ENCODE peak calls at places on chromosomes 16 and 17, in seven cellular contexts. N is neuronal stem cell, M is mesenchymal stem cell, G is trophoblast cell, U is mesendoderm, I is H9, E is H1. T is an unnamed sample.

GRCh38 chr17:57253307-57254065 is 2.8 kb upstream of the MSI2 start:
- DNase-seq in N (no peak), M (no peak), G (peak), U (no peak), I (no peak), E (peak), T (no peak)

GRCh38 chr17:64022631-64023063 is 2.2 kb upstream of the ICAM2 start:
- DNase-seq in N (no peak), M (no peak), G (no peak), U (no peak), I (no peak), E (peak), T (no peak)

GRCh38 chr17:38636054-38636453 is 30.3 kb upstream of the SRCIN1 start:
- DNase-seq in N (no peak), M (no peak), G (peak), U (peak), I (peak), E (peak), T (no peak)

GRCh38 chr16:86211800-86212199 is 298.5 kb upstream of the FOXF1 start:
- DNase-seq in N (no peak), M (no peak), G (no peak), U (no peak), I (no peak), E (no peak), T (no peak)

GRCh38 chr16:86812363-86812970 is 234.1 kb downstream of the FOXL1 start:
- DNase-seq in N (no peak), M (no peak), G (no peak), U (no peak), I (no peak), E (no peak), T (no peak)

GRCh38 chr16:20660325-20660724 is 37.2 kb downstream of the ACSM1 start:
- DNase-seq in N (no peak), M (no peak), G (no peak), U (no peak), I (no peak), E (no peak), T (no peak)

GRCh38 chr16:4415538-4416199 is 727 bp downstream of the CORO7 start:
- DNase-seq in N (no peak), M (no peak), G (peak), U (peak), I (peak), E (peak), T (no peak)

GRCh38 chr16:80503144-80503543 is 37.6 kb upstream of the DYNLRB2 start:
- DNase-seq in N (no peak), M (no peak), G (no peak), U (no peak), I (no peak), E (no peak), T (no peak)

GRCh38 chr17:10265100-10265810 is 66.8 kb upstream of the GAS7 start:
- DNase-seq in N (no peak), M (peak), G (no peak), U (no peak), I (no peak), E (no peak), T (peak)

GRCh38 chr16:48617104-48617503 is 7.1 kb upstream of the N4BP1 start:
- DNase-seq in N (no peak), M (no peak), G (no peak), U (no peak), I (no peak), E (no peak), T (no peak)

GRCh38 chr17:10290046-10290445 is 82.8 kb downstream of the MYH13 start:
- DNase-seq in N (no peak), M (no peak), G (peak), U (no peak), I (no peak), E (no peak), T (no peak)

GRCh38 chr17:82528484-82529265 is 9.1 kb downstream of the FOXK2 start:
- DNase-seq in N (no peak), M (peak), G (peak), U (no peak), I (peak), E (no peak), T (peak)

GRCh38 chr17:57356722-57357391 is 100.5 kb downstream of the MSI2 start:
- DNase-seq in N (peak), M (no peak), G (no peak), U (no peak), I (no peak), E (no peak), T (no peak)

GRCh38 chr17:44820631-44821196 is 9.4 kb downstream of the GJC1 start:
- DNase-seq in N (no peak), M (peak), G (peak), U (peak), I (no peak), E (no peak), T (peak)

GRCh38 chr17:58006563-58006923 is 503 bp downstream of the SRSF1 start:
- DNase-seq in N (no peak), M (peak), G (peak), U (peak), I (peak), E (peak), T (peak)

GRCh38 chr16:10323528-10323869 is 62.4 kb upstream of the ATF7IP2 start:
- DNase-seq in N (no peak), M (no peak), G (no peak), U (no peak), I (no peak), E (no peak), T (no peak)

DNA sequence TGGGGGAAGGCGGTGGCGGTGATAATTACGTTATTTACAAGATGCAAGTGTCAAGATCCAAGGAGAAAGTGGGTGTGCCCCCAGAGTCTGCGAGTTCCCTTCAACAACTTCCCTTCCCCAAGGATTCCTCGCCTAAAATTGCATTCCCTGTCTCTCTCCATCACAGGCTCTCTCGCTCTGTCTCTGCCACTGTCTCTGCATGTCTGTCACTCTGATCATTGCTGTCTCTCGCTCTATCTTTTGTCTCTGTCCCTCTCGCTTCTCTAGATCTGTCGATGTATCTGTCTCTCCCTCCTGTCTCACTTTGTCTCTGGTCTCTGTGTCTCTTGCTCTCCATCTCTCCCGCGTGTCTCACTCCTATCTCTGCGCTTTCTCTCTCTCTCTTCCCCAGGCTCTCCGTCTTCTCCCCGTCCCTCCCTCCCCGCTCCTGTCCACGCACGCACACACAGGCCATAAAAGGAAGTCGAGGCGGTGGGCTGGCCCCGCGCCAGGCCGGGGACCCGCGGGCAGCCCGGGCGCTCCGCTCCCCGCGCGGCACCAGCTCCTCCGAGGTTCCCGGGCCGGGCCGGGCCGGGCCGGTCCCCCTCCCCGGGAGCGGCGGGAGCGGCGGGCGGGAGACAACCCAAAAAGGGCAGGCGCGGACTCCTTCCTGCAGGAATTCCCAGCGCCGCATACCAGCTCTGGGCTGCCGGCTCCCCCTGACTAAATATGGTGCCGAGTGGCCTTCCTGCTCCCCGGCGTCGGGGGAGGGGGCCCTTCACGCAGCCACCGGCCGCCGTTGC is 1.1 kb upstream of the MYH11 start:
- DNase-seq in N (peak), M (peak), G (no peak), U (peak), I (peak), E (peak), T (peak)
- H4K8ac ChIP-seq in N (no peak), M (peak), G (peak), U (no peak), I (no peak), E (no peak), T (peak)

GRCh38 chr17:78777886-78778285 is 4.2 kb downstream of the CYTH1 start:
- DNase-seq in N (no peak), M (no peak), G (no peak), U (no peak), I (no peak), E (no peak), T (no peak)

GRCh38 chr17:78771758-78772382 is 10.2 kb downstream of the CYTH1 start:
- DNase-seq in N (no peak), M (no peak), G (no peak), U (no peak), I (no peak), E (no peak), T (no peak)

GRCh38 chr17:78769200-78769773 is 12.8 kb downstream of the CYTH1 start:
- DNase-seq in N (no peak), M (no peak), G (no peak), U (no peak), I (no peak), E (no peak), T (no peak)

GRCh38 chr17:78774956-78775571 is 7.0 kb downstream of the CYTH1 start:
- DNase-seq in N (no peak), M (no peak), G (no peak), U (no peak), I (no peak), E (no peak), T (no peak)

DNA sequence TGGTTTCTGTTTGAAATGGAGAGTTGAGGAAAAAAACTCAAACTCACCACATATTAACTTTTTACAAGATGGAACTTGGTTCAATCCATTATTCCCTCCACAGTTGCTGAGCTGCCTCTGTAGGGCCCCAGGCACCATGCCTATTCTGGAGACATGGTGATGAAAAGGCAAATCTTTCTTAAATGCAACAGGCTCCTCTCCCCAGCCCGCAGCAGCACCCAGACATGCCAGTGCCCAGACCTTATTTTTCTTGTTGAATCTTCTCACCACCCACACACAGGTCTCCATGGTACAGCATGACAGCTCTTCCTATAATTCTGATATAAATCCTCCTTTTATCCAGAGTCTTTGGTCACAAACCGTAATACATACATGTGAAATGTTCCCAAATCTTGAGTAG is 7.6 kb downstream of the CYTH1 start:
- DNase-seq in N (no peak), M (no peak), G (no peak), U (no peak), I (no peak), E (no peak), T (no peak)
- H4K8ac ChIP-seq in N (no peak), M (no peak), G (no peak), U (no peak), I (no peak), E (no peak), T (no peak)

DNA sequence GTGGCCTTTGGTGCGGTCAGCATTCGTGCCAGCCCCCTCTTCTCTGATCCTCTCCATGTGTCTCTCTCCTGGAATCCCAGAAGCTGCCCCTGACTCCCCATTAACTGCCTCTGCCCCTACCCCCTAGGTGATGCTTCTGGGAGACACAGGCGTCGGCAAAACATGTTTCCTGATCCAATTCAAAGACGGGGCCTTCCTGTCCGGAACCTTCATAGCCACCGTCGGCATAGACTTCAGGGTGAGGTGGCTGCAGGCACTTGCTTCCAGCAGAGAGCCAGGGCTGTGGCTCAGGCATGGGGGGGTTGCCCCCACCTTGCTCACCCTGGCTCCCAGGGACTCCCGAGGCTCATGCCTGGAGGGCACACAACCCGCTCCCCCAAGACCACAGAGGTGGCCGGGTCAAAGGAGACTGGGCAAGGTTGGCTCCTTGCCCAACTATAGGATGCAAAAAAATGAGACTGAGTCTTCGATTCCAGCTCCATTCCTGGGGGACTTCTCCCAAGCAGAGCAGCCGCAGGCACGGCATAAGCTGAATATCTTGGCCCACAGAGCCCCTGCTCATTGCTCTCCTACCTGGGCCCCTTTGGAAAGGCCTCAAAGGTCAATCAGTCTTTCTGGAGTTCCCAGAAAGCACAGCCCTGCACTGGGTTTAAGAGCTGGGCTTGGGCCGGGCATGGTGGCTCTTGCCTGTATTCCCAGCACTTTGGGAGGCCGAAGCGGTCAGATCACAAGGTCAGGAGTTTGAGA is 3.8 kb downstream of the RAB37 start:
- DNase-seq in N (no peak), M (no peak), G (no peak), U (no peak), I (no peak), E (no peak), T (no peak)
- H4K8ac ChIP-seq in N (no peak), M (no peak), G (no peak), U (no peak), I (no peak), E (no peak), T (no peak)

GRCh38 chr16:67202956-67203493 is 4.1 kb downstream of the ELMO3 start:
- DNase-seq in N (no peak), M (no peak), G (no peak), U (no peak), I (no peak), E (no peak), T (no peak)
- H4K8ac ChIP-seq in N (peak), M (no peak), G (no peak), U (no peak), I (no peak), E (peak), T (no peak)

DNA sequence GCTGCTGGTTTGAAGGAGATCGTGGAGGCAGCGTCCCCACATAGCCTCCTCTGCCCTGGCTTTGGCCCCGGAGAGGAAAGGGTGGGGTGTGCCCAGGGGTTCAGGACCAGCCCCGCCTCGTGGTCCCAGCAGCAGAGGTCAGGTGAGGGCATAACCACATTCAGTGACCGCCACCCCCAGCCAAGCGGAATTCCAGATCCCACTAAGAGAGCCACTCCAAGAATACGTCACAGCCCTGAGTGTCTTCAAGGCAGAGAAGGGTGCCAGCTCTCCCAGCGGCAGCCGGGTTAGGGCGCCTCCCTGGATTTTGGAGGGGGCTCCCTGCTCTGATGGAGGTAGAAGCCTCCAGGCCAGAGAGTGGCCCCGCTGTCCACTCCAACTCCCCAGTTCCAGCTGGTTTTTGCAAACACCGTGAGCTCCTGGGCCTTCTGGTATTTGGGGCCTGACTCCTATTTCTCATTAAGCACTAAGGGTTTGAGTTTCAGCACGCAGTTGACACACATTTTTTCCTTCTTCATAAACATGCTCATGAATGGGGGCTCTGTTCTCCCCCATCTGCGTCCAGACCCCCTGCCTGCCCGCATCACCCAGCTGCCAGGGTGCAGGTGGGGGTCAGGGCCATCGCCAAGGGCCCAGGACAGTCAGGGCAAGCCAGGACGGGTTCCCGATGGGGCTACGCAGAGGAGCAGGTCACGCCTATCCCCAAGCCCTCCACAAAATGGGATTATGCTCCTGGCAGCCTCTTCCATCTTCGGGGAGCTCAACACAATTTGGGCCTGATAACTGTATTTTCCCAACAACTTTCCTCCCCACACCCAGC is 98.4 kb upstream of the PLCG2 start:
- DNase-seq in N (no peak), M (no peak), G (no peak), U (no peak), I (no peak), E (no peak), T (no peak)
- H4K8ac ChIP-seq in N (no peak), M (no peak), G (no peak), U (no peak), I (no peak), E (no peak), T (no peak)

GRCh38 chr17:45855691-45856315 is 11.1 kb downstream of the SPPL2C start:
- DNase-seq in N (no peak), M (no peak), G (peak), U (no peak), I (no peak), E (no peak), T (no peak)
- H4K8ac ChIP-seq in N (no peak), M (no peak), G (no peak), U (no peak), I (no peak), E (no peak), T (no peak)

GRCh38 chr17:41806685-41807445 is 4.9 kb downstream of the P3H4 start:
- DNase-seq in N (no peak), M (no peak), G (no peak), U (no peak), I (no peak), E (no peak), T (no peak)
- H4K8ac ChIP-seq in N (no peak), M (peak), G (no peak), U (no peak), I (no peak), E (no peak), T (no peak)

GRCh38 chr17:56087199-56087598 is 66.1 kb upstream of the ANKFN1 start:
- DNase-seq in N (no peak), M (no peak), G (no peak), U (no peak), I (no peak), E (no peak), T (no peak)

GRCh38 chr17:56085576-56086267 is 67.6 kb upstream of the ANKFN1 start:
- DNase-seq in N (no peak), M (no peak), G (no peak), U (no peak), I (no peak), E (no peak), T (no peak)

GRCh38 chr17:56083475-56083874 is 69.8 kb upstream of the ANKFN1 start:
- DNase-seq in N (no peak), M (no peak), G (peak), U (no peak), I (no peak), E (no peak), T (no peak)
- H4K8ac ChIP-seq in N (no peak), M (no peak), G (no peak), U (no peak), I (no peak), E (no peak), T (no peak)

GRCh38 chr16:17144431-17144830 is 326.3 kb downstream of the XYLT1 start:
- DNase-seq in N (no peak), M (no peak), G (no peak), U (no peak), I (no peak), E (no peak), T (no peak)
- H4K8ac ChIP-seq in N (no peak), M (no peak), G (no peak), U (no peak), I (no peak), E (no peak), T (no peak)

GRCh38 chr16:54970016-54970415 is 39.4 kb downstream of the IRX5 start:
- DNase-seq in N (no peak), M (no peak), G (no peak), U (no peak), I (no peak), E (no peak), T (no peak)

GRCh38 chr16:54965464-54965863 is 34.8 kb downstream of the IRX5 start:
- DNase-seq in N (no peak), M (no peak), G (no peak), U (no peak), I (no peak), E (no peak), T (no peak)

GRCh38 chr16:54968769-54969168 is 38.1 kb downstream of the IRX5 start:
- DNase-seq in N (no peak), M (no peak), G (no peak), U (no peak), I (no peak), E (no peak), T (no peak)

GRCh38 chr16:54962045-54962444 is 31.4 kb downstream of the IRX5 start:
- DNase-seq in N (no peak), M (no peak), G (no peak), U (no peak), I (no peak), E (no peak), T (no peak)

DNA sequence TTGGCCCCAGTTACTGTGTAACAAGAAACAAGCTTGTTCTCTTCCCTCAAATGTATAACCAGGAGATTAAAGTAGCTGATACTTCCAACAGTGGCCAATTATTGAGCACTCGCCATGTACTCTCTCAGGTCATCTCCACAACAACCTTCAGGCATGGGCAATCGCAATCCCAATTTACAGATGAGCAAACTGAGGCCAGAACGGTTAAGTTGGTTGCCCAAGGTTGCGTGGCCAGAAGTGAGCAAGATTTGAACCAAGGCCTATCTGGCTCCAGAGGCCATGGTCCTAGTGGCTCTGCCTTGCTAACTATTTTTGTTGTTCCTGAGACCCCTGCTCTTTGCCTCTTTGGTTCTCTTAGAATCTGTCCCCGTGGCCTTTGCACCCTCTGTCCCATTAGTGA is 33.6 kb downstream of the IRX5 start:
- DNase-seq in N (no peak), M (no peak), G (no peak), U (no peak), I (no peak), E (no peak), T (no peak)
- H4K8ac ChIP-seq in N (no peak), M (no peak), G (no peak), U (no peak), I (no peak), E (no peak), T (no peak)